ENCODE peak calls at places on chromosomes 7 and 10, in six cellular contexts. T is GM23248; U is heart right ventricle; E is CD8-positive, alpha-beta T cell; D is tibial nerve; Q is left ventricle myocardium inferior. F is an unnamed sample.

GRCh38 chr10:117461766-117462423 is 80.7 kb upstream of the EMX2 start:
- DNase-seq in D (no peak), U (no peak), T (peak), E (no peak), Q (no peak), F (no peak)

GRCh38 chr7:148485618-148486017 is 104.9 kb upstream of the C7orf33 start:
- DNase-seq in E (no peak), T (no peak), U (no peak), D (no peak), Q (no peak), F (no peak)

GRCh38 chr10:131313377-131313776 is 1.9 kb upstream of the TCERG1L start:
- DNase-seq in E (no peak), U (no peak), D (no peak), Q (no peak), T (no peak), F (no peak)

GRCh38 chr10:117503170-117503885 is 39.2 kb upstream of the EMX2 start:
- DNase-seq in E (no peak), U (no peak), T (peak), D (no peak), Q (no peak), F (no peak)

GRCh38 chr7:80781561-80781979 is 137.3 kb downstream of the SEMA3C start:
- DNase-seq in D (no peak), T (peak), Q (peak), E (no peak), U (peak), F (no peak)

GRCh38 chr7:151020231-151020630 is 4.1 kb downstream of the ATG9B start:
- DNase-seq in T (no peak), Q (no peak), U (no peak), D (no peak), E (no peak), F (no peak)

GRCh38 chr10:83199357-83199756 is 940.0 kb upstream of the GHITM start:
- DNase-seq in Q (no peak), T (no peak), D (no peak), E (no peak), U (no peak), F (no peak)

GRCh38 chr10:33381391-33381790 is 46.9 kb upstream of the NRP1 start:
- DNase-seq in D (no peak), Q (no peak), U (no peak), E (no peak), T (peak), F (no peak)

GRCh38 chr7:15433154-15433553 is 128.7 kb downstream of the AGMO start:
- DNase-seq in T (no peak), E (no peak), D (no peak), U (no peak), Q (no peak), F (no peak)

GRCh38 chr7:73429218-73429617 is 4.4 kb upstream of the FZD9 start:
- DNase-seq in U (no peak), Q (no peak), E (no peak), D (no peak), T (peak), F (no peak)

GRCh38 chr7:64618785-64619456 is 47.0 kb upstream of the ZNF107 start:
- DNase-seq in Q (no peak), E (no peak), U (no peak), D (no peak), T (peak), F (no peak)

GRCh38 chr7:150998341-150998740 is 7.5 kb downstream of the NOS3 start:
- DNase-seq in Q (no peak), T (no peak), U (no peak), D (no peak), E (no peak), F (no peak)

GRCh38 chr7:31104361-31105255 is 52.5 kb downstream of the ADCYAP1R1 start:
- DNase-seq in D (no peak), Q (no peak), E (no peak), U (no peak), T (no peak), F (no peak)

GRCh38 chr10:100890696-100891271 is 22.0 kb upstream of the SLF2 start:
- DNase-seq in Q (no peak), U (no peak), T (peak), E (no peak), D (no peak), F (no peak)

GRCh38 chr10:21638681-21639080 is 104.6 kb downstream of the MLLT10 start:
- DNase-seq in U (no peak), Q (no peak), E (no peak), D (no peak), T (no peak), F (no peak)

GRCh38 chr7:78576196-78576595 is 777.6 kb downstream of the PHTF2 start:
- DNase-seq in T (peak), U (no peak), D (no peak), E (no peak), Q (no peak), F (no peak)

GRCh38 chr10:997266-998022 is 9.2 kb downstream of the GTPBP4 start:
- DNase-seq in U (no peak), D (no peak), T (no peak), Q (no peak), E (no peak), F (no peak)

GRCh38 chr10:34479520-34480179 is 335.4 kb downstream of the PARD3 start:
- DNase-seq in Q (no peak), E (no peak), T (no peak), D (no peak), U (no peak), F (no peak)

GRCh38 chr7:81629702-81630101 is 140.1 kb downstream of the HGF start:
- DNase-seq in E (no peak), Q (no peak), U (no peak), T (no peak), D (no peak), F (no peak)

GRCh38 chr7:57210871-57211270 is 78.6 kb upstream of the ZNF479 start:
- DNase-seq in E (no peak), Q (no peak), T (no peak), D (no peak), U (no peak), F (no peak)

GRCh38 chr10:113858541-113858940 is 4.1 kb downstream of the NHLRC2 start:
- DNase-seq in E (no peak), T (peak), U (no peak), Q (no peak), D (no peak), F (no peak)

GRCh38 chr10:55867848-55868247 is 493.2 kb downstream of the ZWINT start:
- DNase-seq in D (no peak), Q (no peak), U (no peak), T (no peak), E (no peak), F (no peak)

GRCh38 chr10:60389413-60390009 is at the start of gene ANK3:
- DNase-seq in U (no peak), T (no peak), Q (no peak), E (no peak), D (no peak), F (no peak)

GRCh38 chr7:93574269-93574645 is 267 bp downstream of the CALCR start:
- DNase-seq in E (no peak), Q (no peak), D (no peak), T (no peak), U (no peak), F (no peak)

GRCh38 chr10:15817407-15818046 is 42.8 kb downstream of the MINDY3 start:
- DNase-seq in E (no peak), Q (no peak), T (no peak), U (no peak), D (no peak), F (no peak)

GRCh38 chr10:15814565-15814964 is 45.7 kb downstream of the MINDY3 start:
- DNase-seq in D (no peak), Q (no peak), E (no peak), U (no peak), T (no peak), F (no peak)

GRCh38 chr10:15821046-15821683 is 39.1 kb downstream of the MINDY3 start:
- DNase-seq in D (no peak), Q (no peak), E (no peak), U (no peak), T (no peak), F (no peak)

GRCh38 chr10:15813415-15813814 is 46.9 kb downstream of the MINDY3 start:
- DNase-seq in Q (no peak), E (no peak), U (no peak), D (no peak), T (peak), F (no peak)

DNA sequence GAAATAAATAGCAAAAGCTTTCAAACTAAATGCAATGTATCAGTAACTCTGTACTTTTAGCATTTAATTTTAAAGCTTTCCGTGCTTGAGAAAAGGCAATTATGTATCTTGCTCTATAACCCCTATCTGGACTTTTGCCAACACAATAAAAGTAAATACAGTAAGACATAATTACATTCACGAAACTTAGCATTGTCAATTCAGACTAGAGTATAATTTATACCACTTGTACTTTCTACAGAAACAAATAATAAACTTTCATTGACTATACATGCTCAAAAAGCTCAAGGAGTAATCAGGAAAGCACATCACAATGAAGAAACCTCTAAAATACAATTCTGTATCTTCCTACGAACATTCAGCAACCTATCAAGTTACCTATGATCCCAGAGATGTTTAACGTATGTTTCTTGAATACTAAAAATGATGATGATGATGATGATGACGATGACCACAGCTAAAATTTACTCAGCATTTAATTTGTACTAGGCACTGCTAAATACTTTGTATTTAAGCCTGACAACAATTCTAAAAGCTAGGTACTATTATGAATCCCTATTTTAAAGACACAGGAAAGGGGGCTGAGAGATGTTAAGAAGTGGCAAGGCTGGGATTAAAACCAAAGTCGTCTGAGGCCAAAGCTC is 44.9 kb downstream of the MINDY3 start:
- DNase-seq in Q (no peak), E (no peak), U (no peak), T (no peak), D (no peak), F (no peak)
- H3K27ac ChIP-seq in Q (peak), E (no peak), U (no peak), T (no peak), D (no peak), F (no peak)

DNA sequence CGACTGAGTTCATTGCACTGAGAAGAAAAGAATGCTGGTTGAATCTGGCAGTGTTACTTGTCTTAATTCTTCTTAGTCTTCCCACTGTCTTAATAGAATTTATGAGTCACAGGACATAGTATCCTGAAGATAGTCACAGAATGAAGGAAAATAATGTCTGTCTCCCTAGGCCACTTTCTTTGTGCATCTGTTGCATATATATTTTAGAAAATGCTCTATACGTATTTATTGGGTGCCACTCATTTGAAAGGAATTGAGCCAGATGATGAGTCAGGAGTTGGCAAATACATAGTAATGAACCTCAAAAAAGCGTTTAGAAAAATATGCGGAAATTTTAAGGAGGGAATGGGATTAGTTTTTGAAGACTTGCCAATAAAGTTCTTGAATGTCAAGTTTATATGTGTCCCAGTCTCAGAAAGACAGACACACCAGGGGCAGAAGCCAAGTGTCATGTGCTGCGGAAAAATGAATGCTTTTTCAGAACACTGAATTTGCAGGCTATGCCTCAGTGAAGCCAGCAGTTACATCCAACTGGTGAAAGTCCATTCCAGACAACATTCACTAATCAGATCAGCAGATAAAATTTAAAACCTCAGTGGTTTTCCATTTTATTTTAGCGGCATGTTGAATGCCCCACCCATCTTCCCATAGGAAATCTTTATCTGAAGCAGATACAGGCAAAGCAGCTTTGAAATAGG is 308.3 kb downstream of the BICC1 start:
- DNase-seq in D (no peak), U (no peak), Q (no peak), E (no peak), T (peak), F (no peak)
- H3K27ac ChIP-seq in D (no peak), U (no peak), Q (peak), E (no peak), T (peak), F (no peak)

GRCh38 chr10:23051855-23052309 is 43.5 kb upstream of the MSRB2 start:
- DNase-seq in E (no peak), Q (no peak), T (no peak), U (no peak), D (no peak), F (no peak)
- H3K27ac ChIP-seq in E (no peak), Q (no peak), T (no peak), U (no peak), D (no peak), F (no peak)

GRCh38 chr10:12954866-12955265 is 46.6 kb downstream of the CCDC3 start:
- DNase-seq in T (no peak), U (no peak), Q (no peak), D (no peak), E (no peak), F (no peak)

GRCh38 chr10:12949248-12949647 is 52.3 kb downstream of the CCDC3 start:
- DNase-seq in Q (no peak), E (no peak), D (no peak), U (no peak), T (no peak), F (no peak)

GRCh38 chr10:12946372-12946771 is 55.1 kb downstream of the CCDC3 start:
- DNase-seq in Q (no peak), T (no peak), D (no peak), E (no peak), U (no peak), F (no peak)

GRCh38 chr10:12947741-12948140 is 53.8 kb downstream of the CCDC3 start:
- DNase-seq in D (no peak), U (no peak), E (no peak), T (no peak), Q (no peak), F (no peak)

GRCh38 chr10:12950583-12951128 is 50.9 kb downstream of the CCDC3 start:
- DNase-seq in T (no peak), E (no peak), D (no peak), U (no peak), Q (no peak), F (no peak)
- H3K27ac ChIP-seq in T (no peak), E (no peak), D (no peak), U (no peak), Q (no peak), F (no peak)

DNA sequence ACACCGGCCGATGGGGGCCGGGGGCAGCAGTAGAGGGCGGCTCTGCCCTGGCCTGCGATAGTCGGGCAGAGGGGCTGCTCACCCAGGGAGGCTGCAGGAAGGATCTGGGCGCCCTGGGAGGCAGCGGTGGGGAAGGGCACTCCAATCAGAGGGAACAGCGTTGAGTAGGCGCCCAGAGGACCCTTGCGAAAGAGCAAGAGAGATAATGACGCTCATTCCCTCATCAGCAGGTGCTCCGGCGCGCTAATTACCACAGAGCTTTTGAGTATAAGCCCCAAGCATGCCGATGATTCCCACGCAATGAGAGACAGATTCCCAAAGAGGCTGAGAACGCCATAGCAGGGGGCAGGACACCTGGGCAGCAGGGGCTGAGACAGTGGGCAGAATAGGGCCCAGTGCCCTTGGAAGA is 215.3 kb downstream of the MAD1L1 start:
- DNase-seq in T (no peak), D (no peak), U (peak), Q (peak), E (no peak), F (peak)
- H3K27ac ChIP-seq in T (no peak), D (no peak), U (no peak), Q (no peak), E (no peak), F (no peak)

GRCh38 chr7:101984997-101985645 is 167.7 kb downstream of the CUX1 start:
- DNase-seq in U (no peak), E (no peak), Q (no peak), D (no peak), T (no peak), F (no peak)

GRCh38 chr7:101987494-101987893 is 170.1 kb downstream of the CUX1 start:
- DNase-seq in U (no peak), Q (no peak), E (no peak), T (no peak), D (no peak), F (no peak)

GRCh38 chr7:101986335-101986734 is 168.9 kb downstream of the CUX1 start:
- DNase-seq in U (no peak), E (no peak), T (peak), D (no peak), Q (no peak), F (peak)

GRCh38 chr7:101984141-101984879 is 166.9 kb downstream of the CUX1 start:
- DNase-seq in E (no peak), T (peak), Q (no peak), U (no peak), D (no peak), F (peak)

GRCh38 chr7:101985646-101986199 is 168.3 kb downstream of the CUX1 start:
- DNase-seq in U (no peak), D (no peak), T (no peak), Q (no peak), E (no peak), F (no peak)
- H3K27ac ChIP-seq in U (peak), D (no peak), T (no peak), Q (peak), E (no peak), F (no peak)

DNA sequence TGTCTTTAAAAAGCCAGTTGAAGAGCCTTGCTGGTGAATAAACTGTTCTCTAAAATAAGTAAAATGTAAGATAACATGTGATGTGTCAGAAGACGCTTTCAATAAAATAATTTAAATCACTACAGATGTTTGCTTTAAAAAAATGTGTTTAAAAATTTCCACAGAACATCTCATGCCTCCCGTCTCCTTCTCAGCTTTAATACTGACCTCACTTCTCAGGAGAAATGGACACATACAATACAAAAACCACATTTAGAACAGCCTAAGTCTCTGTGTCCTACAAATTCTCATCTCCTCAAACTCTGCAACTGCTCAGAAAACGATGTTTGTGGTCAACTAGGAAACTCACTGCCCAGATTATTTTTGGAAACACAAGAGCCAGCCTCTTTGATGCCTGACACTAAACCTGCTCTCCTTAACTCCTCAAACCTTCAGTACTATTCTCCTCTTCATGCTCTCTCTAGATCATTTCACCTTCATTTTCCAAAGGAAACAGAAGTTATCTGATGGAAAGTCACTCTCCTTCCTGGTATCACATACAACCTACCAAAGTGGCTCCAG is 120.3 kb downstream of the ZNF438 start:
- DNase-seq in E (no peak), D (no peak), T (no peak), Q (no peak), U (no peak), F (no peak)
- H3K27ac ChIP-seq in E (no peak), D (no peak), T (no peak), Q (peak), U (no peak), F (no peak)